ENCODE peak calls at places on chromosomes 5 and 9, in seven cellular contexts. R is thoracic aorta; E is A549; Z is uterus; Q is CD4-positive, CD25-positive, alpha-beta regulatory T cell; Y is A673; L is colonic mucosa. K is an unnamed sample.

GRCh38 chr9:118059520-118060278 is 355.5 kb downstream of the TLR4 start:
- DNase-seq in R (no peak), Y (peak), Z (no peak), L (no peak), Q (peak), E (peak), K (peak)

GRCh38 chr9:34072868-34073590 is 24.3 kb upstream of the UBAP2 start:
- DNase-seq in Y (no peak), L (peak), R (no peak), E (peak), Q (no peak), Z (peak), K (peak)

GRCh38 chr9:133129001-133129799 is 8.2 kb upstream of the RALGDS start:
- DNase-seq in L (no peak), E (no peak), R (no peak), Y (no peak), Q (no peak), Z (no peak), K (no peak)

GRCh38 chr9:127509955-127510299 is 58.6 kb downstream of the LRSAM1 start:
- DNase-seq in Z (no peak), E (no peak), Q (no peak), R (no peak), Y (no peak), L (no peak), K (no peak)

GRCh38 chr9:132141948-132142594 is 19.8 kb upstream of the NTNG2 start:
- DNase-seq in L (no peak), E (peak), R (no peak), Q (no peak), Z (no peak), Y (peak), K (no peak)

GRCh38 chr9:115024925-115025535 is 92.9 kb downstream of the TNC start:
- DNase-seq in R (no peak), Y (no peak), E (no peak), Q (no peak), Z (no peak), L (no peak), K (no peak)

GRCh38 chr9:134324359-134325095 is 1.7 kb upstream of the RXRA start:
- DNase-seq in E (no peak), Y (no peak), R (no peak), Q (no peak), L (peak), Z (no peak), K (peak)

GRCh38 chr9:124803911-124804310 is 27.0 kb downstream of the OLFML2A start:
- DNase-seq in Z (no peak), Y (no peak), R (no peak), L (no peak), E (no peak), Q (no peak), K (no peak)

GRCh38 chr5:107594253-107595045 is 76.3 kb downstream of the EFNA5 start:
- DNase-seq in Y (no peak), E (no peak), Q (no peak), L (peak), R (no peak), Z (no peak), K (no peak)

GRCh38 chr5:108606185-108606584 is 141.5 kb upstream of the FER start:
- DNase-seq in L (no peak), Q (peak), Y (no peak), Z (no peak), E (no peak), R (no peak), K (no peak)

GRCh38 chr5:118882666-118883065 is 105.7 kb downstream of the DTWD2 start:
- DNase-seq in R (no peak), L (no peak), E (no peak), Q (no peak), Z (no peak), Y (peak), K (no peak)

GRCh38 chr5:150317048-150318003 is 14.6 kb upstream of the ARSI start:
- DNase-seq in Z (no peak), Q (no peak), E (peak), L (no peak), Y (no peak), R (no peak), K (peak)

GRCh38 chr9:27033815-27034403 is 28.4 kb upstream of the LRRC19 start:
- DNase-seq in L (peak), E (peak), R (peak), Q (peak), Z (peak), Y (peak), K (peak)

GRCh38 chr9:35510745-35511428 is 21.0 kb downstream of the RUSC2 start:
- DNase-seq in Y (no peak), Z (peak), Q (no peak), R (peak), E (peak), L (peak), K (peak)

GRCh38 chr5:53557386-53557785 is 3.1 kb upstream of the NDUFS4 start:
- DNase-seq in L (no peak), Q (no peak), E (no peak), Y (no peak), R (no peak), Z (no peak), K (peak)

GRCh38 chr9:18996191-18996590 is 36.8 kb downstream of the SAXO1 start:
- DNase-seq in Q (no peak), Y (no peak), Z (no peak), R (no peak), L (no peak), E (no peak), K (no peak)

GRCh38 chr5:3268760-3269330 is 326.8 kb upstream of the IRX1 start:
- DNase-seq in Y (no peak), E (no peak), R (no peak), Q (no peak), L (no peak), Z (no peak), K (no peak)

GRCh38 chr5:912356-913091 is 19.8 kb downstream of the TRIP13 start:
- DNase-seq in R (no peak), E (peak), Q (peak), Z (no peak), Y (peak), L (no peak), K (peak)

GRCh38 chr5:10254686-10255085 is 4.6 kb downstream of the CCT5 start:
- DNase-seq in R (no peak), Q (no peak), E (no peak), Z (no peak), Y (no peak), L (no peak), K (peak)
- H3K4me3 ChIP-seq in R (no peak), Q (no peak), E (no peak), Z (no peak), Y (no peak), L (no peak), K (no peak)

GRCh38 chr5:43515678-43516048 is 715 bp upstream of the C5orf34 start:
- DNase-seq in E (no peak), Y (no peak), R (no peak), Q (no peak), L (peak), Z (no peak), K (no peak)
- H3K4me3 ChIP-seq in E (peak), Y (peak), R (peak), Q (peak), L (peak), Z (peak), K (peak)

GRCh38 chr5:96198673-96199072 is 234.4 kb downstream of the PCSK1 start:
- DNase-seq in E (no peak), Z (no peak), L (no peak), Q (no peak), Y (no peak), R (no peak), K (no peak)

GRCh38 chr5:96203761-96204160 is 229.3 kb downstream of the PCSK1 start:
- DNase-seq in R (no peak), Y (no peak), L (no peak), E (no peak), Q (no peak), Z (no peak), K (no peak)

GRCh38 chr5:96199713-96200183 is 233.3 kb downstream of the PCSK1 start:
- DNase-seq in R (no peak), Z (no peak), L (no peak), Y (no peak), E (peak), Q (no peak), K (no peak)

GRCh38 chr5:96200611-96201010 is 232.4 kb downstream of the PCSK1 start:
- DNase-seq in L (no peak), Z (no peak), E (no peak), R (no peak), Q (no peak), Y (no peak), K (no peak)

GRCh38 chr5:96201503-96201902 is 231.5 kb downstream of the PCSK1 start:
- DNase-seq in R (no peak), Y (no peak), E (no peak), Z (no peak), Q (no peak), L (no peak), K (no peak)
- H3K4me3 ChIP-seq in R (no peak), Y (no peak), E (no peak), Z (no peak), Q (no peak), L (no peak), K (no peak)

GRCh38 chr9:98708103-98708932 is 417 bp downstream of the GABBR2 start:
- DNase-seq in L (no peak), Q (no peak), Z (no peak), E (peak), R (no peak), Y (no peak), K (no peak)
- H3K4me3 ChIP-seq in L (no peak), Q (no peak), Z (no peak), E (peak), R (peak), Y (peak), K (peak)

DNA sequence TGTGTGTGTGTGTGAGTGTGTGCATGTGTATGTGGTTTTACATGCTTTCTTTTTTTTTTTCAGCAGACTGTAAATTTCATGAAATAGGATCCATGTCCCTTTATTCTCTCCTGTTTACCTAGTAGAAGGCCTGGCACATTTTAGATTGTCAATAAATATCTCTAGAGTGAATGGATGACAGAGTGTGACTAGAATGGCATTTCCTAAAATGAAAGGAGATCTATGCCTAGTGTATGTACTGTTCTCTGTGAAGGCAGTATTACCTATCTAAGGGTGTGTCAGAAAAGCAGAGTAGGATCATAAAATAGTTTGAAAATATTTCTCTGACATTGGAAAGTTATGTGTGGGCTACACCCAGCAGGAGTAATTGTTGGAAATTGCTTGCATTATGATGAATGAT is 1876.0 kb upstream of the C9orf72 start:
- DNase-seq in Z (no peak), L (no peak), Y (no peak), E (no peak), Q (no peak), R (no peak), K (no peak)
- H3K4me3 ChIP-seq in Z (no peak), L (no peak), Y (no peak), E (no peak), Q (no peak), R (no peak), K (no peak)

DNA sequence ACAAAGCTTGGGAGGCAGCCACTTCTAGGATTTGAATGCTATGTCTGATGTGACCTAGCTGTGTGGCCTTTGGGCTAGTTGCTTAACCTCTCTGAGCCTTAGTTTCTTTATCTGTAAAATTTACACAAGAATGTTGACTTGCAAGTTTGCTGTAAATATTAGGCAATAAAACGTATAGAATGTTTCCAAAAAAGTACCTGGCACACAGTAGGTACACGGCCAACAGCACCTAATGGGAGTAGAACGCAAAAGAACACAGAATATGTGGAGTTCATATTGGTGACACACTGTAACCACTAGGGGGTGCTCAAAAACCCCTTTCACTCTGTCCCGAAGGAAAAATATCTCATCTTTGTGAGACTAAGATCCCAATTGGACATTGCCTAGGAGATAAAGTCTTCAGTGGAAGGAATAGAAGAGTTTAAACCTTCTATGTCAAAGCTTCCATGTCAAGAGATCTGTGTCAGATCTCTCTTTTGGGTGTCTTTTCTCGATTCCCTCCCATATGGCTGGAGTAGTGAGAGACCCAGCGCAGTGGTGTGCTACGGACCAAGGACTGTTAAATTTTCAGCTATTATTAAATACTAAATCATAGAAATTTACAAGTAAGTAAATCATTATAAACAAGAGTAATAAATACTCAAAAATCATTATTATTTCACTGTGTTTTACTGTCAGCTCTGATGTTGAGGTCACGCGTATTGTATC is 145.4 kb upstream of the RAD23B start:
- DNase-seq in R (no peak), Q (peak), Y (peak), L (peak), E (peak), Z (no peak), K (peak)
- H3K4me3 ChIP-seq in R (peak), Q (no peak), Y (no peak), L (no peak), E (no peak), Z (no peak), K (no peak)

GRCh38 chr9:129259373-129259772 is 81.3 kb upstream of the IER5L start:
- DNase-seq in Y (no peak), R (no peak), Z (no peak), Q (no peak), L (no peak), E (no peak), K (no peak)
- H3K4me3 ChIP-seq in Y (no peak), R (no peak), Z (no peak), Q (peak), L (no peak), E (no peak), K (no peak)

GRCh38 chr9:110047955-110048472 is 159.9 kb downstream of the C9orf152 start:
- DNase-seq in Z (no peak), R (no peak), E (no peak), L (no peak), Y (no peak), Q (no peak), K (no peak)

GRCh38 chr9:110049699-110050450 is 158.1 kb downstream of the C9orf152 start:
- DNase-seq in Z (peak), R (no peak), E (no peak), L (peak), Q (peak), Y (no peak), K (no peak)

GRCh38 chr9:110048976-110049698 is 158.8 kb downstream of the C9orf152 start:
- DNase-seq in L (peak), Z (peak), R (no peak), Q (peak), Y (no peak), E (no peak), K (no peak)

GRCh38 chr9:110048473-110048975 is 159.4 kb downstream of the C9orf152 start:
- DNase-seq in Y (peak), L (peak), Z (peak), E (peak), R (no peak), Q (peak), K (peak)

GRCh38 chr9:110050925-110051355 is 157.0 kb downstream of the C9orf152 start:
- DNase-seq in Q (peak), L (no peak), E (peak), Y (peak), R (no peak), Z (peak), K (peak)
- H3K4me3 ChIP-seq in Q (peak), L (no peak), E (no peak), Y (no peak), R (peak), Z (no peak), K (peak)